ENCODE peak calls at places on chromosome 21, in four cellular contexts. A is IMR-90, L is Peyer's patch, S is ovary. K is an unnamed sample. For H3K36me3, the result is how much of the 10 kb centered on the place peaks cover.

GRCh38 chr21:34074283-34075098 is 1.1 kb downstream of the MRPS6 start:
- DNase-seq in A (no peak), L (no peak), S (no peak), K (no peak)

GRCh38 chr21:25273945-25274344 is 333.3 kb downstream of the MRPL39 start:
- DNase-seq in A (no peak), L (no peak), S (no peak), K (no peak)

GRCh38 chr21:44057960-44058651 is 46.0 kb downstream of the TRAPPC10 start:
- DNase-seq in A (peak), L (no peak), S (no peak), K (no peak)

GRCh38 chr21:35381743-35382310 is 332.7 kb upstream of the RUNX1 start:
- DNase-seq in A (no peak), L (no peak), S (no peak), K (no peak)

GRCh38 chr21:15250384-15250783 is 185.6 kb upstream of the NRIP1 start:
- DNase-seq in A (peak), L (no peak), S (no peak), K (no peak)

GRCh38 chr21:35375115-35375514 is 326.0 kb upstream of the RUNX1 start:
- DNase-seq in A (peak), L (no peak), S (no peak), K (no peak)

GRCh38 chr21:26732442-26733221 is 112.6 kb downstream of the ADAMTS1 start:
- DNase-seq in A (peak), L (no peak), S (peak), K (no peak)

GRCh38 chr21:44487831-44488230 is 32.5 kb downstream of the LRRC3 start:
- DNase-seq in A (peak), L (no peak), S (no peak), K (peak)

GRCh38 chr21:17667256-17667655 is 54.6 kb upstream of the BTG3 start:
- DNase-seq in A (no peak), L (no peak), S (no peak), K (no peak)

GRCh38 chr21:44298301-44298700 is 1.6 kb upstream of the PFKL start:
- DNase-seq in A (peak), L (no peak), S (no peak), K (no peak)

GRCh38 chr21:26769613-26770188 is 75.5 kb downstream of the ADAMTS1 start:
- DNase-seq in A (peak), L (no peak), S (no peak), K (no peak)

GRCh38 chr21:29347274-29347681 is 48.6 kb downstream of the BACH1 start:
- DNase-seq in A (peak), L (no peak), S (no peak), K (no peak)

GRCh38 chr21:44912158-44912473 is 8.6 kb downstream of the ITGB2 start:
- DNase-seq in A (no peak), L (no peak), S (no peak), K (peak)

GRCh38 chr21:17537299-17537698 is 24.5 kb downstream of the CXADR start:
- DNase-seq in A (no peak), L (no peak), S (no peak), K (no peak)

GRCh38 chr21:40837456-40837855 is 9.5 kb downstream of the DSCAM start:
- DNase-seq in A (no peak), L (no peak), S (no peak), K (no peak)

GRCh38 chr21:20592482-20592881 is 405.7 kb upstream of the NCAM2 start:
- DNase-seq in A (no peak), L (no peak), S (no peak), K (no peak)

GRCh38 chr21:17461014-17461413 is 51.8 kb upstream of the CXADR start:
- DNase-seq in A (peak), L (no peak), S (peak), K (no peak)

GRCh38 chr21:34536820-34537219 is 24.8 kb upstream of the KCNE1 start:
- DNase-seq in A (peak), L (no peak), S (no peak), K (no peak)

GRCh38 chr21:29299906-29300546 is 1.3 kb downstream of the BACH1 start:
- DNase-seq in A (peak), L (peak), S (peak), K (peak)

GRCh38 chr21:26177187-26177586 is 6.6 kb upstream of the APP start:
- DNase-seq in A (no peak), L (no peak), S (no peak), K (no peak)

GRCh38 chr21:16424331-16424749 is 694.6 kb downstream of the USP25 start:
- DNase-seq in A (no peak), L (no peak), S (no peak), K (no peak)

GRCh38 chr21:16588433-16588860 is 858.7 kb downstream of the USP25 start:
- DNase-seq in A (peak), L (peak), S (peak), K (no peak)

GRCh38 chr21:15134711-15135110 is 69.9 kb upstream of the NRIP1 start:
- DNase-seq in A (no peak), L (no peak), S (no peak), K (no peak)

GRCh38 chr21:31298618-31299269 is 45.3 kb downstream of the TIAM1 start:
- DNase-seq in A (no peak), L (no peak), S (no peak), K (no peak)

GRCh38 chr21:17359781-17360180 is 153.1 kb upstream of the CXADR start:
- DNase-seq in A (no peak), L (no peak), S (no peak), K (no peak)

GRCh38 chr21:34006603-34007168 is 66.7 kb upstream of the MRPS6 start:
- DNase-seq in A (no peak), L (no peak), S (no peak), K (no peak)

GRCh38 chr21:35136586-35137254 is 87.6 kb upstream of the RUNX1 start:
- DNase-seq in A (peak), L (no peak), S (no peak), K (no peak)

GRCh38 chr21:25541042-25541441 is 66.2 kb downstream of the MRPL39 start:
- DNase-seq in A (no peak), L (no peak), S (no peak), K (no peak)

DNA sequence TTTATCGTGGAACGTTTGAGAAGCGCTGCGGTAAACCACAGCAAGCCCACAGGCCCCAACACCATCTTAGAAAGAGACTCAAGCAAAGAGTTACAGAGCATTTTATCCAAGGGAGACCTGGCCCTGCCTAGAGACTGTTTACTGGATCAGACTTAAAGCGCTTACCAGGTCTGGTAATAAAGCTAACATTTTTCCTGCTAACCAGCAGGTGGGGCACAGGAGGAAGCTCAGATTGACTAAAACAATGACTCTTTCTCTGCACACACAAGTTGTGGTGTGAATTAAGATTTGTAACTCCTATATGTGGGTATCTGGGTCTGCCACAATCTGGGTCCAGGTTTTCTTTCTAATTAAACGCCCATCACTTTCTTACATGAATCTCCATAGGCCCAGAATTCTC is 136.5 kb upstream of the ETS2 start:
- DNase-seq in A (peak), L (no peak), S (no peak), K (no peak)
- TF ChIP-seq CTCF in A (peak), L (peak), S (no peak), K (no peak)

GRCh38 chr21:45986316-45987051 is 4.9 kb downstream of the COL6A1 start:
- DNase-seq in A (no peak), L (peak), S (peak), K (peak)
- H3K36me3 ChIP-seq in A (half or more), L (under half), S (under half), K (half or more)

GRCh38 chr21:41926068-41926806 is 27.6 kb downstream of the C2CD2 start:
- DNase-seq in A (peak), L (no peak), S (no peak), K (no peak)
- TF ChIP-seq POLR2A in A (no peak), L (no peak), S (no peak), K (no peak)

DNA sequence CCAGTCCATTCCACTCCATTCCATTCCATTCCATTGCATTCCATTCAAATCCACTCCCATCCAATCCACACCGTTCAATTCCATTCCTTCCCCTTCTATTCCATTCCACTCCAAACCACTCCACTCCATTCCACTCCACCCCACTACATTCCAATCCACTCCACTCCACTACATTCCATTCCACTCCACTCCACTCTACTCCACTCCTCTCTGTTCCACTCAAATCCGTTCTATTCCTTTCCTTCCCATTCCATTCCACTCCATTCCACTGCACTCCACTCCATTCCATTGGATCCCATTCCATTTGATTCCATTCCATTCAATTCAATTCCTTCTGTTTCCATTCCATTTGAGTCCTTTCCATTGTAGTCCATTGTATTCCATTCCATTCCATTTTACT is 2568.3 kb upstream of the TPTE start:
- DNase-seq in A (no peak), L (no peak), S (no peak), K (no peak)
- TF ChIP-seq CTCF in A (no peak), L (no peak), S (no peak), K (no peak)

DNA sequence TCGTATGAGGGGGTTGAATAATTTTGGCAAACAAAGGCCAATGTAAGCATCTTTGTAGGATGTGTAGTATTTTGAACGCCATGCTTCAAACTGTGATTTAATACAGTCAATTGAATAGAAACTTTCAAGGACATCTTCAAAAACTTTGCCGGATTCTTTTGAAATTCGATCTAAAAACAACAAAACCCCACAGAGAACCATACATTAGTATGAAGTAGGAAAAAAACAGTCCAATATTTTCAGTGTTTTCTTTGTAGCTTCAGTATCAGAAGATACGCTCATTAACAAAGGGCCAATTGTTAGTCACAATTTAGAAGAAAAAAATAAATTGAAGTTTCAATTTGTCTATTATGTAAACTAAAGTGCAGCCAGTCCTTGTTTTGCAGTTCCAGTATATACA is 20.7 kb upstream of the SYNJ1 start:
- DNase-seq in A (no peak), L (no peak), S (no peak), K (no peak)
- H3K36me3 ChIP-seq in A (under half), L (under half), S (under half), K (half or more)

DNA sequence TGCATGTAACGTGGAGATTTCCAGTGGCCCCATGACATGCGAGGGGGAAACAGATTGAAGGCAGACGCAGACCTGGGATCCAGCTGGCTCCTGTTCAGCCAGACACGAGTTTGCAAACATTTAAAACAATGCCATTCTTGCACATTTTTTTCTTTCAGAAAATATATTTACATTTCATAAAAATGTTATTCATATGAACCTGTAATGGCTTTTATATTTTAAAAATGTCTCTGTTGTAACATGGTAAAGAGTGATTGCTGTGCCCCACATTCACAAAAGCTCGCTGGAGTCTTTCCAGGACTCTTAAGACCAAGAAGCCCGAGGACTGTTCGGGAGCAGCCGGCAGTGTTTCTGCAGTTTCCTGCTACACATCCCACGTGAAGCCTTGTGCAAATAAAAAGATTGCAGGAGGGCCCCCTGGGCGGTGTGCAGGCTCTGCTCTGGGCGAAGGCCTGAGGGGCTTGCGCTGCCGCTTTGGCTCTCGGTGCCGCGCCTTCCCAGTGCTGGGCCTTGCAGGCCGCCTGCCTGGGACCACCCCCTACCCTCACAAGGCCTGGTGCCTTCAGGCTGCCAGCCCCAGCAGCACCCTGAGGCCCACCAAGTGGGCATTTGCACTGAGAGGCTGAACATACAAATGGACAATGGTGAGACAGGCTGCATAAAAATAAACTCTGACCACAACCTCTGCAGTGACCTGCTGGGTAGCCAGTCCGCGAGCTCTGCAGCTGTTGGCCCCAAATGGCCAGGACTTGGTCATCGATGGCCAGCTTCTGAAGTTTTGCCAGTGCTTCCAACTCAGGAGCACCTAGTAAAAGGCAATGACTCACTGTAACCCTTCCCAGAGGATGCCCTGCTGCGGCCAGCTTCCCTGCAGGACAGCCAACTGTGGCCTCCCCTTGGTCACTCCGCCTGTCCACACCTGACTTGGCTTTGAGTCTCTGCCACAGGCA is 185.1 kb downstream of the DYRK1A start:
- DNase-seq in A (no peak), L (no peak), S (peak), K (no peak)
- TF ChIP-seq POLR2A in A (no peak), L (no peak), S (no peak), K (no peak)

DNA sequence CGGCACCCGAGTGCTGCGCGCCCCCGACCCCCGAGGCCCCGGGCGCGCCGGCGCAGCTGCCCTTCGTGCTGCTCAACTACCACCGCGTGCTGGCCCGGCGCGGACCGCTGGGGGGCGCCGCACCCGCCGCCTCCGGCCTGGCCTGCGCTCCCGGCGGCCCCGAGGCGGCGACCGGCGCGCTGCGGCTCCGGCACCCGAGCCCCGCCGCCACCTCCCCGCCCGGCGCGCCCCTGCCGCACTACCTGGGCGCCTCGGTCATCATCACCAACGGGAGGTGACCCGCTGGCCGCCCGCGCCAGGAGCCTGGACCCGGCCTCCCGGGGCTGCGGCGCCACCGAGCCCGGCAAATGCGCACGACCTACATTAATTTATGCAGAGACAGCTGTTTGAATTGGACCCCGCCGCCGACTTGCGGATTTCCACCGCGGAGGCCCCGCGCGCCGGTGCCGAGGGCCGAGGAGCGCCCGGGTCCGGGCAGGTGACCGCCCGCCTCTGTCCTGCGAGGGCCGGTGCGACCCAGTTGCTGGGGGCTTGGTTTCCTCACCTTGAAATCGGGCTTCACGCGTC is 49.0 kb downstream of the SIM2 start:
- DNase-seq in A (peak), L (peak), S (no peak), K (peak)
- TF ChIP-seq CTCF in A (peak), L (no peak), S (no peak), K (no peak)

GRCh38 chr21:42846221-42846620 is 33.1 kb downstream of the WDR4 start:
- DNase-seq in A (no peak), L (peak), S (no peak), K (peak)

GRCh38 chr21:42847726-42848125 is 31.6 kb downstream of the WDR4 start:
- DNase-seq in A (no peak), L (peak), S (no peak), K (peak)

GRCh38 chr21:42845296-42845965 is 33.9 kb downstream of the WDR4 start:
- DNase-seq in A (no peak), L (peak), S (no peak), K (peak)

GRCh38 chr21:42848932-42849758 is 30.2 kb downstream of the WDR4 start:
- DNase-seq in A (no peak), L (peak), S (no peak), K (peak)

DNA sequence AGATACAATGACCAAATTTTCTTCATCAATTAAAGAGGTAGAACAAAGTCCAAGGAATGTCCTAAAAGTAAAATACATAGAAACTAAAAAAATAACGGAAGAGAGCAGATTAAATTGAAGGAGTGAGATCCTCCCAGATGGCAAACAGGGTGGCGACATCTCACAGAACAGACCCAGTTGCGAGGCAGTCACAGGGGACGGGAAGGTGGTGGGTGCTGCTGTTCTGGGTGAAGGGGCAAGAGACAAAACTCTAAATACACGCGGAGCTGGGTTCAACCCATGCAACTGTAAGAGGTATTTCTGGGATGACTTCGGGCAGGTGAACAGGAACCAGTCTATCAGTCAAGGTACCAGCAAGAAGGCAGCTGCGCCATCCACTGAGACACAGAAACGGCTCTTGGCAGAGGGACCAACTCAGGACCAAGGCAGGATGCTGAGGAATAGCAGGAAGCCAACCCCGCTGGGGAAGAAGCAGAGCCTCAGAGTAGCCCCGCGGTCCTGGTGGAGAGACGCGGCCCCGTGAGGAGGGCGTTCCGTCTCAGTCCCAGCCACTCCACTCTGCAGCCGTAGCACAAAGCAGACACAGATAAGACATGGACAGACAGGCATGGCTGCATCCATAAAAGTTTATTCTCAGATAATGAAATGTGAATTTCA is 32.2 kb downstream of the WDR4 start:
- DNase-seq in A (no peak), L (peak), S (no peak), K (peak)
- H3K36me3 ChIP-seq in A (half or more), L (under half), S (under half), K (half or more)

K was measured in spleen.